ENCODE peak calls at places on chromosomes 11 and 22, in six cellular contexts. One of them, this sample, is unnamed.

GRCh38 chr11:72812968-72813739 is 1.1 kb upstream of the ATG16L2 start:
- DNase-seq in colonic mucosa: peak; percentile 79
- DNase-seq in tibial nerve: no peak
- DNase-seq in CD8-positive, alpha-beta T cell: peak; percentile 74
- DNase-seq in CD4-positive, CD25-positive, alpha-beta regulatory T cell: peak; percentile 78
- DNase-seq in sigmoid colon: peak; percentile 78
- DNase-seq in this sample: peak; percentile 65

GRCh38 chr22:25388866-25389540 is 169.6 kb downstream of the CRYBB2 start:
- DNase-seq in sigmoid colon: no peak
- DNase-seq in colonic mucosa: no peak
- DNase-seq in tibial nerve: no peak
- DNase-seq in CD8-positive, alpha-beta T cell: no peak
- DNase-seq in CD4-positive, CD25-positive, alpha-beta regulatory T cell: peak; percentile 38
- DNase-seq in this sample: no peak

GRCh38 chr11:111344032-111344431 is 35.0 kb downstream of the POU2AF1 start:
- DNase-seq in CD4-positive, CD25-positive, alpha-beta regulatory T cell: no peak
- DNase-seq in sigmoid colon: peak; percentile 93
- DNase-seq in CD8-positive, alpha-beta T cell: no peak
- DNase-seq in tibial nerve: peak; percentile 64
- DNase-seq in colonic mucosa: no peak
- DNase-seq in this sample: no peak

GRCh38 chr11:36300651-36301050 is 4.6 kb downstream of the PRR5L start:
- DNase-seq in CD8-positive, alpha-beta T cell: no peak
- DNase-seq in colonic mucosa: peak; percentile 88
- DNase-seq in tibial nerve: peak; percentile 26
- DNase-seq in CD4-positive, CD25-positive, alpha-beta regulatory T cell: no peak
- DNase-seq in sigmoid colon: peak; percentile 70
- DNase-seq in this sample: peak; percentile 52

GRCh38 chr11:67303132-67303988 is at the start of gene SSH3:
- DNase-seq in tibial nerve: peak; percentile 47
- DNase-seq in colonic mucosa: peak; percentile 90
- DNase-seq in CD8-positive, alpha-beta T cell: peak; percentile 19
- DNase-seq in sigmoid colon: peak; percentile 84
- DNase-seq in CD4-positive, CD25-positive, alpha-beta regulatory T cell: peak; percentile 64
- DNase-seq in this sample: peak; percentile 25

GRCh38 chr11:47272706-47273105 is 2.8 kb downstream of the MADD start:
- DNase-seq in sigmoid colon: no peak
- DNase-seq in tibial nerve: no peak
- DNase-seq in colonic mucosa: no peak
- DNase-seq in CD4-positive, CD25-positive, alpha-beta regulatory T cell: no peak
- DNase-seq in CD8-positive, alpha-beta T cell: no peak
- DNase-seq in this sample: peak; percentile 15

GRCh38 chr11:121300313-121300971 is 7.9 kb downstream of the SC5D start:
- DNase-seq in sigmoid colon: no peak
- DNase-seq in CD8-positive, alpha-beta T cell: no peak
- DNase-seq in CD4-positive, CD25-positive, alpha-beta regulatory T cell: no peak
- DNase-seq in tibial nerve: no peak
- DNase-seq in colonic mucosa: no peak
- DNase-seq in this sample: no peak

GRCh38 chr11:26778000-26778757 is 56.3 kb upstream of the SLC5A12 start:
- DNase-seq in tibial nerve: no peak
- DNase-seq in colonic mucosa: no peak
- DNase-seq in CD4-positive, CD25-positive, alpha-beta regulatory T cell: no peak
- DNase-seq in CD8-positive, alpha-beta T cell: no peak
- DNase-seq in sigmoid colon: no peak
- DNase-seq in this sample: no peak

GRCh38 chr22:48489551-48490512 is 1337.8 kb downstream of the BRD1 start:
- DNase-seq in CD8-positive, alpha-beta T cell: no peak
- DNase-seq in tibial nerve: no peak
- DNase-seq in colonic mucosa: no peak
- DNase-seq in sigmoid colon: peak; percentile 61
- DNase-seq in CD4-positive, CD25-positive, alpha-beta regulatory T cell: no peak
- DNase-seq in this sample: no peak

GRCh38 chr11:116465056-116465455 is 307.7 kb downstream of the BUD13 start:
- DNase-seq in CD8-positive, alpha-beta T cell: no peak
- DNase-seq in CD4-positive, CD25-positive, alpha-beta regulatory T cell: no peak
- DNase-seq in tibial nerve: no peak
- DNase-seq in sigmoid colon: no peak
- DNase-seq in colonic mucosa: no peak
- DNase-seq in this sample: no peak

GRCh38 chr11:27120211-27120610 is 79.6 kb downstream of the BBOX1 start:
- DNase-seq in tibial nerve: no peak
- DNase-seq in sigmoid colon: no peak
- DNase-seq in colonic mucosa: no peak
- DNase-seq in CD4-positive, CD25-positive, alpha-beta regulatory T cell: no peak
- DNase-seq in CD8-positive, alpha-beta T cell: no peak
- DNase-seq in this sample: no peak

GRCh38 chr11:128765571-128766530 is 72.0 kb downstream of the FLI1 start:
- DNase-seq in CD4-positive, CD25-positive, alpha-beta regulatory T cell: no peak
- DNase-seq in colonic mucosa: no peak
- DNase-seq in CD8-positive, alpha-beta T cell: no peak
- DNase-seq in tibial nerve: no peak
- DNase-seq in sigmoid colon: no peak
- DNase-seq in this sample: no peak

GRCh38 chr11:10529279-10529678 is 11.7 kb downstream of the RNF141 start:
- DNase-seq in tibial nerve: no peak
- DNase-seq in colonic mucosa: no peak
- DNase-seq in CD8-positive, alpha-beta T cell: no peak
- DNase-seq in sigmoid colon: no peak
- DNase-seq in CD4-positive, CD25-positive, alpha-beta regulatory T cell: no peak
- DNase-seq in this sample: no peak

GRCh38 chr22:17880468-17880867 is 106.2 kb upstream of the BID start:
- DNase-seq in CD8-positive, alpha-beta T cell: no peak
- DNase-seq in sigmoid colon: no peak
- DNase-seq in colonic mucosa: no peak
- DNase-seq in CD4-positive, CD25-positive, alpha-beta regulatory T cell: no peak
- DNase-seq in tibial nerve: no peak
- DNase-seq in this sample: no peak

GRCh38 chr11:2862395-2862949 is 23.1 kb downstream of the CDKN1C start:
- DNase-seq in colonic mucosa: no peak
- DNase-seq in CD4-positive, CD25-positive, alpha-beta regulatory T cell: no peak
- DNase-seq in CD8-positive, alpha-beta T cell: no peak
- DNase-seq in sigmoid colon: no peak
- DNase-seq in tibial nerve: no peak
- DNase-seq in this sample: no peak

GRCh38 chr11:2866178-2866577 is 19.4 kb downstream of the CDKN1C start:
- DNase-seq in sigmoid colon: no peak
- DNase-seq in CD4-positive, CD25-positive, alpha-beta regulatory T cell: no peak
- DNase-seq in tibial nerve: no peak
- DNase-seq in CD8-positive, alpha-beta T cell: no peak
- DNase-seq in colonic mucosa: no peak
- DNase-seq in this sample: no peak

GRCh38 chr11:2864890-2865289 is 20.7 kb downstream of the CDKN1C start:
- DNase-seq in CD8-positive, alpha-beta T cell: no peak
- DNase-seq in CD4-positive, CD25-positive, alpha-beta regulatory T cell: no peak
- DNase-seq in tibial nerve: no peak
- DNase-seq in sigmoid colon: no peak
- DNase-seq in colonic mucosa: no peak
- DNase-seq in this sample: no peak

GRCh38 chr11:2860636-2861035 is 24.9 kb downstream of the CDKN1C start:
- DNase-seq in colonic mucosa: peak; percentile 30
- DNase-seq in sigmoid colon: no peak
- DNase-seq in tibial nerve: no peak
- DNase-seq in CD4-positive, CD25-positive, alpha-beta regulatory T cell: no peak
- DNase-seq in CD8-positive, alpha-beta T cell: no peak
- DNase-seq in this sample: no peak

GRCh38 chr11:2862950-2863618 is 22.5 kb downstream of the CDKN1C start:
- DNase-seq in sigmoid colon: no peak
- DNase-seq in tibial nerve: no peak
- DNase-seq in CD4-positive, CD25-positive, alpha-beta regulatory T cell: no peak
- DNase-seq in CD8-positive, alpha-beta T cell: no peak
- DNase-seq in colonic mucosa: no peak
- DNase-seq in this sample: no peak
- H3K4me3 ChIP-seq in sigmoid colon: peak overlapping the region; percentile 43
- H3K4me3 ChIP-seq in tibial nerve: no peak overlapping the region
- H3K4me3 ChIP-seq in CD4-positive, CD25-positive, alpha-beta regulatory T cell: no peak overlapping the region
- H3K4me3 ChIP-seq in CD8-positive, alpha-beta T cell: no peak overlapping the region
- H3K4me3 ChIP-seq in colonic mucosa: no peak overlapping the region
- H3K4me3 ChIP-seq in this sample: no peak overlapping the region

GRCh38 chr22:50294319-50294656 is 13.2 kb downstream of the PLXNB2 start:
- DNase-seq in colonic mucosa: no peak
- DNase-seq in sigmoid colon: no peak
- DNase-seq in tibial nerve: no peak
- DNase-seq in CD4-positive, CD25-positive, alpha-beta regulatory T cell: no peak
- DNase-seq in CD8-positive, alpha-beta T cell: no peak
- DNase-seq in this sample: no peak

GRCh38 chr22:50298266-50298637 is 9.2 kb downstream of the PLXNB2 start:
- DNase-seq in colonic mucosa: no peak
- DNase-seq in CD4-positive, CD25-positive, alpha-beta regulatory T cell: no peak
- DNase-seq in sigmoid colon: no peak
- DNase-seq in tibial nerve: no peak
- DNase-seq in CD8-positive, alpha-beta T cell: no peak
- DNase-seq in this sample: no peak

GRCh38 chr22:50297510-50298265 is 9.8 kb downstream of the PLXNB2 start:
- DNase-seq in colonic mucosa: no peak
- DNase-seq in CD8-positive, alpha-beta T cell: no peak
- DNase-seq in sigmoid colon: no peak
- DNase-seq in CD4-positive, CD25-positive, alpha-beta regulatory T cell: no peak
- DNase-seq in tibial nerve: no peak
- DNase-seq in this sample: no peak

GRCh38 chr22:50298937-50299656 is 8.3 kb downstream of the PLXNB2 start:
- DNase-seq in colonic mucosa: no peak
- DNase-seq in CD4-positive, CD25-positive, alpha-beta regulatory T cell: no peak
- DNase-seq in CD8-positive, alpha-beta T cell: no peak
- DNase-seq in tibial nerve: no peak
- DNase-seq in sigmoid colon: no peak
- DNase-seq in this sample: no peak

GRCh38 chr22:50296658-50297490 is 10.6 kb downstream of the PLXNB2 start:
- DNase-seq in tibial nerve: no peak
- DNase-seq in CD4-positive, CD25-positive, alpha-beta regulatory T cell: no peak
- DNase-seq in sigmoid colon: no peak
- DNase-seq in CD8-positive, alpha-beta T cell: no peak
- DNase-seq in colonic mucosa: no peak
- DNase-seq in this sample: no peak
- H3K27ac ChIP-seq in tibial nerve: no peak overlapping the region
- H3K27ac ChIP-seq in CD4-positive, CD25-positive, alpha-beta regulatory T cell: no peak overlapping the region
- H3K27ac ChIP-seq in sigmoid colon: no peak overlapping the region
- H3K27ac ChIP-seq in CD8-positive, alpha-beta T cell: no peak overlapping the region
- H3K27ac ChIP-seq in colonic mucosa: no peak overlapping the region
- H3K27ac ChIP-seq in this sample: no peak overlapping the region

GRCh38 chr22:22605074-22605404 is 39.4 kb upstream of the GGTLC2 start:
- DNase-seq in tibial nerve: no peak
- DNase-seq in sigmoid colon: no peak
- DNase-seq in CD8-positive, alpha-beta T cell: no peak
- DNase-seq in colonic mucosa: no peak
- DNase-seq in CD4-positive, CD25-positive, alpha-beta regulatory T cell: no peak
- DNase-seq in this sample: no peak
- H3K27me3 ChIP-seq in tibial nerve: no peaks in the 10 kb centered on the region
- H3K27me3 ChIP-seq in sigmoid colon: no peaks in the 10 kb centered on the region
- H3K27me3 ChIP-seq in CD8-positive, alpha-beta T cell: no peaks in the 10 kb centered on the region
- H3K27me3 ChIP-seq in colonic mucosa: no peaks in the 10 kb centered on the region
- H3K27me3 ChIP-seq in CD4-positive, CD25-positive, alpha-beta regulatory T cell: no peaks in the 10 kb centered on the region
- H3K27me3 ChIP-seq in this sample: no peaks in the 10 kb centered on the region

DNA sequence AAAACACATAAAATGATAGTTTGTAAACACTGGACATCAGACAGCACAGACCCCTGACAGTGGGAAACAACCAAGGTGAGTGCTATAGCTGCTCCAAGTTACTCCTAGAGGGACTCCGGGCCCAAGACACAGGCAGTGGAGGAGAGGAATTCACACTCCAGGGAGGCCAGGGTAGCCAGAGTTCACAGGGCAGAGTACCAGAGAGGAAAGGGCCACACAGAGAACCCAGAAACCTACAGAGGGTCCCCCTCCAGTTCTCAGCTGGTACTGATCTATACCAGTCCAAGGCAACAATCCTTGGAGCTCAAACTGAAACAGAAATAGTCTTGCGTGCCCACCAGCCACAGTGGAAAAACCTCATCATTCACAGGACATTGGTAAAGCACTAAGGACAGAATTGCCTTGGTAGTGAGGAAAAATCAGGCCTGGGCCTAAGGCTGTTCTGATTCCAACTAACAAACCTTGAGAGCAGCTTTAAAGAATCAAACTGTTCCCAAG is 7.6 kb downstream of the VPS37C start:
- DNase-seq in sigmoid colon: peak; percentile 50
- DNase-seq in CD8-positive, alpha-beta T cell: no peak
- DNase-seq in CD4-positive, CD25-positive, alpha-beta regulatory T cell: no peak
- DNase-seq in colonic mucosa: no peak
- DNase-seq in tibial nerve: no peak
- DNase-seq in this sample: no peak
- H3K4me3 ChIP-seq in sigmoid colon: no peak overlapping the region
- H3K4me3 ChIP-seq in CD8-positive, alpha-beta T cell: no peak overlapping the region
- H3K4me3 ChIP-seq in CD4-positive, CD25-positive, alpha-beta regulatory T cell: no peak overlapping the region
- H3K4me3 ChIP-seq in colonic mucosa: no peak overlapping the region
- H3K4me3 ChIP-seq in tibial nerve: no peak overlapping the region
- H3K4me3 ChIP-seq in this sample: no peak overlapping the region

GRCh38 chr22:41248758-41249157 is 8.0 kb upstream of the CHADL start:
- DNase-seq in CD4-positive, CD25-positive, alpha-beta regulatory T cell: no peak
- DNase-seq in tibial nerve: no peak
- DNase-seq in colonic mucosa: no peak
- DNase-seq in CD8-positive, alpha-beta T cell: no peak
- DNase-seq in sigmoid colon: no peak
- DNase-seq in this sample: no peak
- H3K27ac ChIP-seq in CD4-positive, CD25-positive, alpha-beta regulatory T cell: no peak overlapping the region
- H3K27ac ChIP-seq in tibial nerve: no peak overlapping the region
- H3K27ac ChIP-seq in colonic mucosa: no peak overlapping the region
- H3K27ac ChIP-seq in CD8-positive, alpha-beta T cell: no peak overlapping the region
- H3K27ac ChIP-seq in sigmoid colon: no peak overlapping the region
- H3K27ac ChIP-seq in this sample: no peak overlapping the region

GRCh38 chr22:22593250-22593649 is 34.2 kb upstream of the PRAME start:
- DNase-seq in sigmoid colon: no peak
- DNase-seq in tibial nerve: no peak
- DNase-seq in CD8-positive, alpha-beta T cell: no peak
- DNase-seq in CD4-positive, CD25-positive, alpha-beta regulatory T cell: no peak
- DNase-seq in colonic mucosa: no peak
- DNase-seq in this sample: no peak
- H3K27me3 ChIP-seq in sigmoid colon: no peaks in the 10 kb centered on the region
- H3K27me3 ChIP-seq in tibial nerve: no peaks in the 10 kb centered on the region
- H3K27me3 ChIP-seq in CD8-positive, alpha-beta T cell: no peaks in the 10 kb centered on the region
- H3K27me3 ChIP-seq in CD4-positive, CD25-positive, alpha-beta regulatory T cell: peaks cover 2% of the 10 kb centered on the region
- H3K27me3 ChIP-seq in colonic mucosa: no peaks in the 10 kb centered on the region
- H3K27me3 ChIP-seq in this sample: no peaks in the 10 kb centered on the region

GRCh38 chr11:49208006-49208721 is at the start of gene FOLH1:
- DNase-seq in tibial nerve: peak; percentile 6
- DNase-seq in sigmoid colon: peak; percentile 63
- DNase-seq in CD4-positive, CD25-positive, alpha-beta regulatory T cell: no peak
- DNase-seq in colonic mucosa: peak; percentile 18
- DNase-seq in CD8-positive, alpha-beta T cell: no peak
- DNase-seq in this sample: no peak
- H3K4me3 ChIP-seq in tibial nerve: peak within 1 kb of the TSS; percentile 57
- H3K4me3 ChIP-seq in sigmoid colon: peak within 1 kb of the TSS; percentile 43
- H3K4me3 ChIP-seq in CD4-positive, CD25-positive, alpha-beta regulatory T cell: no peak within 1 kb of the TSS
- H3K4me3 ChIP-seq in colonic mucosa: no peak within 1 kb of the TSS
- H3K4me3 ChIP-seq in CD8-positive, alpha-beta T cell: no peak within 1 kb of the TSS
- H3K4me3 ChIP-seq in this sample: no peak within 1 kb of the TSS

This sample was measured in SJCRH30.